ENCODE peak calls at places on chromosome 7, in nine cellular contexts. Q is NCI-H748 treated with DMSO at 0.1 percent for 48 hours; S is nucleus accumbens; L is coronary artery; C is activated CD4-positive, alpha-beta T cell treated with anti-CD3 and anti-CD28 coated beads, Interleukin-2, amount 50 U/mL, for 24 hours; F is BE2C; N is AG09309; Z is AML-193; Y is skeletal muscle cell. W is an unnamed sample.

GRCh38 chr7:5553298-5553877 is 129.8 kb upstream of the TNRC18 start:
- DNase-seq in N (no peak), L (no peak), Y (no peak), F (no peak), C (no peak), Z (no peak), Q (no peak), S (no peak), W (no peak)

GRCh38 chr7:54354436-54354835 is 187.7 kb upstream of the VSTM2A start:
- DNase-seq in Z (no peak), C (no peak), N (no peak), Y (no peak), L (no peak), Q (no peak), S (no peak), F (peak), W (no peak)

GRCh38 chr7:73882060-73882428 is 21.1 kb downstream of the TMEM270 start:
- DNase-seq in C (no peak), N (no peak), Q (no peak), F (no peak), S (no peak), L (no peak), Z (no peak), Y (no peak), W (no peak)

GRCh38 chr7:104552102-104552501 is 223.7 kb downstream of the LHFPL3 start:
- DNase-seq in L (no peak), N (no peak), F (no peak), C (peak), S (no peak), Z (peak), Q (no peak), Y (peak), W (no peak)

GRCh38 chr7:73932364-73932763 is 71.4 kb downstream of the TMEM270 start:
- DNase-seq in Z (no peak), C (no peak), S (no peak), L (no peak), F (no peak), Y (no peak), Q (no peak), N (no peak), W (no peak)

GRCh38 chr7:106277976-106278375 is 6.8 kb downstream of the NAMPT start:
- DNase-seq in S (no peak), C (no peak), Q (no peak), N (no peak), Z (no peak), L (no peak), F (no peak), Y (no peak), W (no peak)

GRCh38 chr7:30163231-30163894 is 28.6 kb downstream of the MTURN start:
- DNase-seq in L (no peak), Z (peak), F (no peak), S (peak), C (no peak), Y (no peak), Q (peak), N (no peak), W (no peak)

GRCh38 chr7:159118220-159118595 is 26.5 kb downstream of the VIPR2 start:
- DNase-seq in F (no peak), L (peak), Q (no peak), C (no peak), S (no peak), N (no peak), Z (no peak), Y (no peak), W (no peak)

GRCh38 chr7:117127585-117128168 is 174.4 kb downstream of the ST7 start:
- DNase-seq in Q (peak), Y (no peak), L (no peak), F (peak), N (no peak), Z (peak), S (peak), C (peak), W (peak)

GRCh38 chr7:152872745-152873118 is 113.2 kb downstream of the ACTR3B start:
- DNase-seq in L (no peak), S (no peak), Q (no peak), Y (no peak), N (no peak), Z (no peak), F (no peak), C (no peak), W (no peak)

GRCh38 chr7:91411062-91411461 is 146.8 kb downstream of the FZD1 start:
- DNase-seq in L (no peak), S (no peak), Z (no peak), Q (no peak), C (no peak), Y (no peak), N (no peak), F (no peak), W (no peak)

GRCh38 chr7:3910041-3910440 is 609.0 kb downstream of the SDK1 start:
- DNase-seq in F (no peak), Y (no peak), C (no peak), S (peak), Z (no peak), Q (no peak), N (no peak), L (no peak), W (no peak)

GRCh38 chr7:44990520-44991023 is 9.4 kb upstream of the CCM2 start:
- DNase-seq in L (no peak), N (no peak), C (no peak), Y (no peak), Z (no peak), S (no peak), Q (no peak), F (no peak), W (peak)

GRCh38 chr7:135936497-135937217 is 40.5 kb downstream of the MTPN start:
- DNase-seq in C (no peak), F (no peak), Q (no peak), Z (no peak), Y (no peak), L (no peak), N (no peak), S (no peak), W (no peak)

GRCh38 chr7:82015751-82016150 is 245.9 kb upstream of the HGF start:
- DNase-seq in Q (no peak), S (no peak), L (no peak), F (no peak), N (no peak), C (no peak), Z (no peak), Y (no peak), W (no peak)

GRCh38 chr7:24812313-24812945 is 55.2 kb upstream of the GSDME start:
- DNase-seq in Y (no peak), N (no peak), C (peak), F (peak), S (no peak), Z (no peak), Q (peak), L (no peak), W (no peak)

GRCh38 chr7:106329408-106329807 is 44.6 kb upstream of the NAMPT start:
- DNase-seq in L (no peak), F (no peak), Z (no peak), Y (no peak), Q (no peak), C (no peak), N (no peak), S (no peak), W (no peak)

GRCh38 chr7:112202819-112203218 is 3.4 kb downstream of the DOCK4 start:
- DNase-seq in S (no peak), Q (peak), F (peak), Z (peak), L (no peak), N (no peak), Y (no peak), C (no peak), W (no peak)

GRCh38 chr7:1229334-1229935 is 3.2 kb upstream of the UNCX start:
- DNase-seq in C (no peak), Q (no peak), Z (no peak), N (no peak), Y (no peak), S (no peak), L (no peak), F (no peak), W (no peak)

GRCh38 chr7:137925091-137925490 is 76.8 kb downstream of the CREB3L2 start:
- DNase-seq in F (no peak), Q (no peak), N (no peak), S (no peak), Y (no peak), Z (no peak), C (no peak), L (no peak), W (no peak)

GRCh38 chr7:1918063-1918645 is 248.1 kb downstream of the ELFN1 start:
- DNase-seq in N (no peak), F (no peak), Y (no peak), Z (no peak), S (no peak), L (no peak), C (no peak), Q (peak), W (no peak)

GRCh38 chr7:112266141-112266540 is 59.6 kb downstream of the ZNF277 start:
- DNase-seq in Q (no peak), S (no peak), F (no peak), C (no peak), N (no peak), Z (no peak), L (no peak), Y (no peak), W (no peak)

GRCh38 chr7:124758327-124758726 is 7.3 kb downstream of the GPR37 start:
- DNase-seq in Z (no peak), S (no peak), N (no peak), Q (no peak), C (no peak), L (no peak), F (no peak), Y (no peak), W (no peak)

W was measured in AG04450.